ENCODE peak calls at places on chromosomes 7 and 10, in four cellular contexts. One of them, this sample, is unnamed.

GRCh38 chr10:75400163-75400768 is 1.3 kb downstream of the ZNF503 start:
- DNase-seq in HCT116: no peak
- DNase-seq in K562: no peak
- DNase-seq in transverse colon: no peak
- DNase-seq in this sample: no peak

GRCh38 chr7:148334959-148335577 is 255.5 kb upstream of the C7orf33 start:
- DNase-seq in HCT116: no peak
- DNase-seq in K562: no peak
- DNase-seq in transverse colon: no peak
- DNase-seq in this sample: no peak

GRCh38 chr7:155845226-155845625 is 33.0 kb upstream of the SHH start:
- DNase-seq in HCT116: no peak
- DNase-seq in K562: no peak
- DNase-seq in transverse colon: no peak
- DNase-seq in this sample: no peak

GRCh38 chr7:63117-63480 is 129.3 kb upstream of the FAM20C start:
- DNase-seq in HCT116: no peak
- DNase-seq in K562: no peak
- DNase-seq in transverse colon: peak
- DNase-seq in this sample: no peak

GRCh38 chr7:92827464-92827863 is 8.9 kb downstream of the CDK6 start:
- DNase-seq in HCT116: no peak
- DNase-seq in K562: peak
- DNase-seq in transverse colon: no peak
- DNase-seq in this sample: no peak

GRCh38 chr10:117241541-117242462 is 888 bp downstream of the SLC18A2 start:
- DNase-seq in HCT116: no peak
- DNase-seq in K562: peak
- DNase-seq in transverse colon: no peak
- DNase-seq in this sample: no peak

GRCh38 chr10:52771534-52772455 is 789 bp downstream of the MBL2 start:
- DNase-seq in HCT116: no peak
- DNase-seq in K562: no peak
- DNase-seq in transverse colon: no peak
- DNase-seq in this sample: no peak

GRCh38 chr7:1536768-1537630 is 6.5 kb downstream of the MAFK start:
- DNase-seq in HCT116: peak
- DNase-seq in K562: peak
- DNase-seq in transverse colon: peak
- DNase-seq in this sample: no peak

GRCh38 chr7:26100940-26101339 is 51.1 kb upstream of the NFE2L3 start:
- DNase-seq in HCT116: no peak
- DNase-seq in K562: no peak
- DNase-seq in transverse colon: no peak
- DNase-seq in this sample: peak

GRCh38 chr10:4246881-4247358 is 461.9 kb upstream of the KLF6 start:
- DNase-seq in HCT116: no peak
- DNase-seq in K562: no peak
- DNase-seq in transverse colon: no peak
- DNase-seq in this sample: no peak

GRCh38 chr7:51238981-51239495 is 77.6 kb downstream of the COBL start:
- DNase-seq in HCT116: no peak
- DNase-seq in K562: peak
- DNase-seq in transverse colon: no peak
- DNase-seq in this sample: no peak

GRCh38 chr10:21334891-21335696 is 190.4 kb downstream of the SKIDA1 start:
- DNase-seq in HCT116: no peak
- DNase-seq in K562: peak
- DNase-seq in transverse colon: no peak
- DNase-seq in this sample: no peak

GRCh38 chr10:58698777-58699356 is 186.2 kb downstream of the BICC1 start:
- DNase-seq in HCT116: no peak
- DNase-seq in K562: no peak
- DNase-seq in transverse colon: no peak
- DNase-seq in this sample: no peak

GRCh38 chr10:112655722-112656121 is 208.7 kb downstream of the VTI1A start:
- DNase-seq in HCT116: no peak
- DNase-seq in K562: no peak
- DNase-seq in transverse colon: no peak
- DNase-seq in this sample: no peak

GRCh38 chr10:61589547-61590243 is 73.0 kb upstream of the CABCOCO1 start:
- DNase-seq in HCT116: no peak
- DNase-seq in K562: no peak
- DNase-seq in transverse colon: no peak
- DNase-seq in this sample: no peak

GRCh38 chr7:466465-467191 is 53.0 kb downstream of the PDGFA start:
- DNase-seq in HCT116: no peak
- DNase-seq in K562: no peak
- DNase-seq in transverse colon: no peak
- DNase-seq in this sample: no peak

GRCh38 chr7:32762894-32763293 is 128.7 kb downstream of the KBTBD2 start:
- DNase-seq in HCT116: no peak
- DNase-seq in K562: no peak
- DNase-seq in transverse colon: no peak
- DNase-seq in this sample: no peak

GRCh38 chr10:114732931-114733330 is 74.9 kb upstream of the ABLIM1 start:
- DNase-seq in HCT116: no peak
- DNase-seq in K562: no peak
- DNase-seq in transverse colon: no peak
- DNase-seq in this sample: no peak

GRCh38 chr7:88485811-88486210 is 179.1 kb upstream of the STEAP4 start:
- DNase-seq in HCT116: no peak
- DNase-seq in K562: no peak
- DNase-seq in transverse colon: no peak
- DNase-seq in this sample: no peak

GRCh38 chr7:112103246-112103645 is 103.0 kb downstream of the DOCK4 start:
- DNase-seq in HCT116: no peak
- DNase-seq in K562: no peak
- DNase-seq in transverse colon: peak
- DNase-seq in this sample: no peak

GRCh38 chr10:127150136-127150535 is 46.3 kb downstream of the INSYN2A start:
- DNase-seq in HCT116: peak
- DNase-seq in K562: no peak
- DNase-seq in transverse colon: no peak
- DNase-seq in this sample: no peak

GRCh38 chr10:113899952-113900598 is 45.6 kb downstream of the NHLRC2 start:
- DNase-seq in HCT116: no peak
- DNase-seq in K562: no peak
- DNase-seq in transverse colon: no peak
- DNase-seq in this sample: no peak

GRCh38 chr7:7795736-7796135 is 77.3 kb upstream of the RPA3 start:
- DNase-seq in HCT116: peak
- DNase-seq in K562: no peak
- DNase-seq in transverse colon: no peak
- DNase-seq in this sample: no peak

GRCh38 chr7:74479961-74480829 is 26.5 kb downstream of the GTF2IRD1 start:
- DNase-seq in HCT116: no peak
- DNase-seq in K562: no peak
- DNase-seq in transverse colon: peak
- DNase-seq in this sample: no peak

GRCh38 chr7:952548-953441 is 1.7 kb downstream of the ADAP1 start:
- DNase-seq in HCT116: no peak
- DNase-seq in K562: no peak
- DNase-seq in transverse colon: peak
- DNase-seq in this sample: no peak

GRCh38 chr10:100878291-100878910 is 34.4 kb upstream of the SLF2 start:
- DNase-seq in HCT116: peak
- DNase-seq in K562: peak
- DNase-seq in transverse colon: peak
- DNase-seq in this sample: peak

GRCh38 chr7:79512269-79512668 is 58.8 kb upstream of the MAGI2 start:
- DNase-seq in HCT116: no peak
- DNase-seq in K562: no peak
- DNase-seq in transverse colon: no peak
- DNase-seq in this sample: no peak

GRCh38 chr10:29689001-29689400 is 54.2 kb upstream of the SVIL start:
- DNase-seq in HCT116: peak
- DNase-seq in K562: no peak
- DNase-seq in transverse colon: no peak
- DNase-seq in this sample: no peak

GRCh38 chr10:107616031-107616430 is 451.5 kb upstream of the SORCS1 start:
- DNase-seq in HCT116: no peak
- DNase-seq in K562: no peak
- DNase-seq in transverse colon: no peak
- DNase-seq in this sample: peak

GRCh38 chr7:4830176-4830575 is 31.7 kb downstream of the PAPOLB start:
- DNase-seq in HCT116: peak
- DNase-seq in K562: peak
- DNase-seq in transverse colon: peak
- DNase-seq in this sample: peak

GRCh38 chr10:14397069-14397468 is 66.3 kb upstream of the FRMD4A start:
- DNase-seq in HCT116: no peak
- DNase-seq in K562: no peak
- DNase-seq in transverse colon: no peak
- DNase-seq in this sample: no peak

GRCh38 chr7:20264623-20265022 is 47.4 kb upstream of the MACC1 start:
- DNase-seq in HCT116: no peak
- DNase-seq in K562: no peak
- DNase-seq in transverse colon: no peak
- DNase-seq in this sample: no peak

GRCh38 chr10:69913586-69913985 is 111.9 kb downstream of the COL13A1 start:
- DNase-seq in HCT116: no peak
- DNase-seq in K562: peak
- DNase-seq in transverse colon: no peak
- DNase-seq in this sample: no peak

GRCh38 chr10:102004376-102004775 is 51.6 kb downstream of the ARMH3 start:
- DNase-seq in HCT116: no peak
- DNase-seq in K562: no peak
- DNase-seq in transverse colon: no peak
- DNase-seq in this sample: no peak

GRCh38 chr10:63665765-63666164 is 144.6 kb downstream of the REEP3 start:
- DNase-seq in HCT116: no peak
- DNase-seq in K562: no peak
- DNase-seq in transverse colon: no peak
- DNase-seq in this sample: no peak

GRCh38 chr10:97365761-97366351 is 31.3 kb upstream of the FRAT2 start:
- DNase-seq in HCT116: no peak
- DNase-seq in K562: no peak
- DNase-seq in transverse colon: no peak
- DNase-seq in this sample: peak

GRCh38 chr7:44105832-44106231 is 1.7 kb downstream of the AEBP1 start:
- DNase-seq in HCT116: no peak
- DNase-seq in K562: no peak
- DNase-seq in transverse colon: no peak
- DNase-seq in this sample: no peak

GRCh38 chr7:98229441-98229840 is 18.2 kb downstream of the BHLHA15 start:
- DNase-seq in HCT116: no peak
- DNase-seq in K562: no peak
- DNase-seq in transverse colon: no peak
- DNase-seq in this sample: no peak

GRCh38 chr10:865257-865656 is 66.2 kb downstream of the LARP4B start:
- DNase-seq in HCT116: no peak
- DNase-seq in K562: peak
- DNase-seq in transverse colon: no peak
- DNase-seq in this sample: no peak
- TF ChIP-seq CTCF in HCT116: peak
- TF ChIP-seq CTCF in K562: peak
- TF ChIP-seq CTCF in transverse colon: no peak
- TF ChIP-seq CTCF in this sample: no peak

GRCh38 chr7:40810274-40810673 is 675.5 kb downstream of the SUGCT start:
- DNase-seq in HCT116: no peak
- DNase-seq in K562: no peak
- DNase-seq in transverse colon: no peak
- DNase-seq in this sample: no peak
- H3K27ac ChIP-seq in HCT116: no peak
- H3K27ac ChIP-seq in K562: no peak
- H3K27ac ChIP-seq in transverse colon: no peak
- H3K27ac ChIP-seq in this sample: no peak

GRCh38 chr7:127996253-127997071 is 34.8 kb downstream of the LRRC4 start:
- DNase-seq in HCT116: no peak
- DNase-seq in K562: peak
- DNase-seq in transverse colon: no peak
- DNase-seq in this sample: no peak

GRCh38 chr7:127997226-127997922 is 33.9 kb downstream of the LRRC4 start:
- DNase-seq in HCT116: no peak
- DNase-seq in K562: no peak
- DNase-seq in transverse colon: no peak
- DNase-seq in this sample: no peak

GRCh38 chr7:127995157-127995865 is 35.9 kb downstream of the LRRC4 start:
- DNase-seq in HCT116: no peak
- DNase-seq in K562: peak
- DNase-seq in transverse colon: no peak
- DNase-seq in this sample: no peak

GRCh38 chr7:127993987-127994386 is 37.2 kb downstream of the LRRC4 start:
- DNase-seq in HCT116: no peak
- DNase-seq in K562: peak
- DNase-seq in transverse colon: no peak
- DNase-seq in this sample: no peak

DNA sequence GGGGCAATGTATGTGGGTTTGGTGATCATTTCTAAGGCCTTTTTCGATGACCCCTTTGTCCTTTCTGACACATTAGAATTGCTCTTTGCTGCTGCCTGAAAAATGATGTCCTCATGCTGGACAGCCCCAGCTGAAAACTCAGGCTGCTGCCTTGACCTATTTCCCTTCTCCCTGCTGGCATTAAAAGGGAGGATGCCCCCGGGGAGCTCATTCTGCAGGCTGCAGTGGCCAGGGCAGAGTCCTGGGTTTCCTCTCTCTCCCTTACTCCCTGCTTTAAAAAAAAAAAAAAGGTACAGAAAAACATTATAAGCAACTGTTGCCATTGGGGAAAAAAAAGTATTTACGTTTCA is 35.4 kb downstream of the LRRC4 start:
- DNase-seq in HCT116: no peak
- DNase-seq in K562: no peak
- DNase-seq in transverse colon: no peak
- DNase-seq in this sample: no peak
- TF ChIP-seq POLR2AphosphoS5 in HCT116: no peak
- TF ChIP-seq POLR2AphosphoS5 in K562: no peak
- TF ChIP-seq POLR2AphosphoS5 in transverse colon: no peak
- TF ChIP-seq POLR2AphosphoS5 in this sample: no peak

GRCh38 chr10:81136261-81136660 is 598.6 kb downstream of the SH2D4B start:
- DNase-seq in HCT116: no peak
- DNase-seq in K562: no peak
- DNase-seq in transverse colon: no peak
- DNase-seq in this sample: no peak

GRCh38 chr10:81130014-81130413 is 592.3 kb downstream of the SH2D4B start:
- DNase-seq in HCT116: no peak
- DNase-seq in K562: no peak
- DNase-seq in transverse colon: no peak
- DNase-seq in this sample: no peak

DNA sequence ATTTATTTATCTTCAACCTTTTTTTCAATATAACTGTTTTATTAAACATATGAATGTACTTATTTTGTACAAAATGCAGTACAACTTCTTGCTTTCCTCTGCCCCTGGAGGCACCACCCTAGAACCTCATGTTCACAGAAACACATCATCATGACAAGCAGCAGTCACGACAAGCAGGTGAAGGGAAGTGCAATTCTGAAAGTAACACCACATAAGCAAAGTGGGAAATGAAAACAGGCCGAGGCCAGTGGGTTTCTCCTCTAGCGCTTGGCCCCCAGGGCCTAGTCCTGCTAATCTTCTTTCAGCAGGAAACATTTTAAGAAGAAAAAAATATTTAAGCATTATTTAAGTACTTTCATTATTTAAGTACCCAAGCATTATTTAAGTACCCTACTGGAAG is 598.1 kb downstream of the SH2D4B start:
- DNase-seq in HCT116: no peak
- DNase-seq in K562: no peak
- DNase-seq in transverse colon: no peak
- DNase-seq in this sample: no peak
- TF ChIP-seq CTCF in HCT116: no peak
- TF ChIP-seq CTCF in K562: no peak
- TF ChIP-seq CTCF in transverse colon: no peak
- TF ChIP-seq CTCF in this sample: no peak

This sample was measured in HL-60.